ENCODE peak calls at places on chromosomes 11 and 22, in nine cellular contexts. E is effector CD4-positive, alpha-beta T cell; F is right atrium auricular region; B is stomach; I is T-helper 2 cell; K is DMS 273 treated with DMSO at 0.1 percent for 48 hours; L is progenitor cell of endocrine pancreas; Z is AG04449; O is RPMI8226. T is an unnamed sample.

GRCh38 chr11:27244900-27245299 is 118.1 kb downstream of the CCDC34 start:
- DNase-seq in I (no peak), L (no peak), E (no peak), O (no peak), F (no peak), K (no peak), Z (no peak), B (no peak), T (no peak)

GRCh38 chr22:49021097-49021925 is 806.4 kb downstream of the BRD1 start:
- DNase-seq in B (no peak), F (no peak), K (no peak), E (no peak), Z (no peak), L (no peak), I (no peak), O (no peak), T (no peak)

GRCh38 chr11:16603890-16604783 is 134.3 kb upstream of the C11orf58 start:
- DNase-seq in F (peak), Z (no peak), L (no peak), K (no peak), E (no peak), B (peak), O (no peak), I (no peak), T (no peak)

GRCh38 chr11:33375688-33376311 is 118.6 kb downstream of the HIPK3 start:
- DNase-seq in I (peak), B (no peak), F (no peak), L (peak), Z (no peak), E (no peak), K (no peak), O (no peak), T (no peak)

GRCh38 chr11:65576232-65576866 is 496 bp downstream of the EHBP1L1 start:
- DNase-seq in L (no peak), O (no peak), K (no peak), E (no peak), I (no peak), Z (no peak), F (no peak), B (no peak), T (no peak)

GRCh38 chr22:21922370-21923162 is 30.1 kb downstream of the PPM1F start:
- DNase-seq in I (no peak), F (no peak), K (no peak), Z (no peak), E (no peak), O (no peak), B (no peak), L (no peak), T (no peak)

GRCh38 chr11:93489841-93490240 is 53.4 kb downstream of the SMCO4 start:
- DNase-seq in Z (no peak), L (no peak), I (no peak), F (no peak), B (no peak), K (no peak), O (no peak), E (no peak), T (no peak)

GRCh38 chr11:63802637-63803414 is 10.4 kb upstream of the SPINDOC start:
- DNase-seq in I (no peak), K (no peak), E (no peak), B (no peak), Z (no peak), L (no peak), F (no peak), O (no peak), T (no peak)

GRCh38 chr11:746289-747175 is 732 bp upstream of the TALDO1 start:
- DNase-seq in F (no peak), K (no peak), L (no peak), Z (no peak), I (peak), O (peak), E (no peak), B (no peak), T (no peak)

GRCh38 chr11:115653926-115654325 is 149.7 kb upstream of the CADM1 start:
- DNase-seq in E (no peak), B (no peak), I (no peak), O (no peak), F (no peak), L (no peak), K (no peak), Z (no peak), T (no peak)

GRCh38 chr11:1060410-1060809 is 14.3 kb upstream of the MUC2 start:
- DNase-seq in K (no peak), Z (no peak), L (no peak), F (no peak), O (no peak), I (no peak), B (no peak), E (no peak), T (no peak)

GRCh38 chr22:44326549-44326881 is 13.8 kb upstream of the SHISAL1 start:
- DNase-seq in F (no peak), K (no peak), L (no peak), B (no peak), E (no peak), Z (no peak), I (no peak), O (no peak), T (no peak)

GRCh38 chr11:1202776-1203504 is 19.9 kb upstream of the MUC5B start:
- DNase-seq in L (peak), B (peak), E (peak), I (peak), O (peak), Z (no peak), F (no peak), K (no peak), T (no peak)

GRCh38 chr11:69000831-69001245 is 12.2 kb downstream of the MRGPRF start:
- DNase-seq in I (no peak), L (peak), E (no peak), B (no peak), F (peak), Z (peak), O (peak), K (peak), T (no peak)

GRCh38 chr22:45096256-45096907 is 67.3 kb upstream of the NUP50 start:
- DNase-seq in I (peak), F (peak), B (peak), K (no peak), O (peak), L (peak), Z (no peak), E (no peak), T (no peak)

GRCh38 chr11:96827164-96827563 is 437.4 kb downstream of the JRKL start:
- DNase-seq in I (no peak), Z (no peak), B (no peak), E (no peak), K (no peak), O (no peak), F (no peak), L (no peak), T (no peak)

GRCh38 chr11:58004664-58005063 is 19.0 kb upstream of the OR9Q1 start:
- DNase-seq in K (no peak), O (no peak), Z (no peak), F (no peak), L (no peak), I (no peak), B (no peak), E (no peak), T (no peak)

GRCh38 chr11:35242843-35243242 is 103.9 kb downstream of the CD44 start:
- DNase-seq in O (no peak), K (no peak), I (peak), B (no peak), F (no peak), L (no peak), E (no peak), Z (no peak), T (no peak)

GRCh38 chr11:27700351-27701261 is at the start of gene BDNF:
- DNase-seq in K (no peak), F (no peak), E (no peak), B (no peak), L (peak), Z (no peak), O (no peak), I (no peak), T (no peak)

GRCh38 chr11:3340025-3340424 is 38.9 kb downstream of the ZNF195 start:
- DNase-seq in B (no peak), E (no peak), L (no peak), F (no peak), I (no peak), K (no peak), Z (peak), O (no peak), T (peak)